ENCODE peak calls at places on chromosomes 3 and 15, in five cellular contexts. W is SK-N-SH, Z is HCT116, S is HepG2, K is K562. M is an unnamed sample.

GRCh38 chr3:27141668-27142067 is 227.5 kb downstream of the NEK10 start:
- DNase-seq in S (no peak), K (no peak), W (no peak), Z (peak), M (no peak)

GRCh38 chr3:146277953-146278631 is 27.2 kb upstream of the PLSCR4 start:
- DNase-seq in S (peak), Z (no peak), K (no peak), W (no peak), M (no peak)

GRCh38 chr3:120506828-120507774 is 56.3 kb upstream of the FSTL1 start:
- DNase-seq in Z (peak), S (peak), K (peak), W (peak), M (no peak)

GRCh38 chr3:45035441-45036301 is 9.6 kb downstream of the CLEC3B start:
- DNase-seq in W (peak), K (no peak), Z (no peak), S (no peak), M (no peak)

GRCh38 chr15:48963524-48964113 is at the start of gene SHC4:
- DNase-seq in S (peak), W (peak), K (peak), Z (no peak), M (no peak)

GRCh38 chr3:149547954-149548728 is 73.6 kb downstream of the TM4SF4 start:
- DNase-seq in S (peak), K (no peak), W (no peak), Z (no peak), M (no peak)

GRCh38 chr3:126870608-126871210 is 112.2 kb upstream of the PLXNA1 start:
- DNase-seq in K (no peak), W (no peak), S (no peak), Z (no peak), M (no peak)

GRCh38 chr3:85077018-85077417 is 118.2 kb downstream of the CADM2 start:
- DNase-seq in K (no peak), W (no peak), S (no peak), Z (no peak), M (no peak)

GRCh38 chr15:100642950-100643338 is 40.6 kb downstream of the ASB7 start:
- DNase-seq in K (no peak), W (no peak), S (no peak), Z (no peak), M (no peak)

GRCh38 chr3:126159476-126159875 is 20.9 kb downstream of the ALDH1L1 start:
- DNase-seq in Z (no peak), S (no peak), W (no peak), K (no peak), M (no peak)

GRCh38 chr3:1404270-1404669 is 311.4 kb downstream of the CNTN6 start:
- DNase-seq in W (no peak), S (no peak), Z (no peak), K (no peak), M (no peak)

GRCh38 chr15:67915374-67916050 is 75.7 kb upstream of the RNU6-1 start:
- DNase-seq in K (no peak), W (no peak), S (peak), Z (no peak), M (no peak)

GRCh38 chr15:58285212-58285920 is 146.4 kb upstream of the LIPC start:
- DNase-seq in K (no peak), S (peak), W (no peak), Z (no peak), M (no peak)

GRCh38 chr3:187022403-187023029 is 92.2 kb downstream of the ST6GAL1 start:
- DNase-seq in S (no peak), W (no peak), K (peak), Z (no peak), M (no peak)

DNA sequence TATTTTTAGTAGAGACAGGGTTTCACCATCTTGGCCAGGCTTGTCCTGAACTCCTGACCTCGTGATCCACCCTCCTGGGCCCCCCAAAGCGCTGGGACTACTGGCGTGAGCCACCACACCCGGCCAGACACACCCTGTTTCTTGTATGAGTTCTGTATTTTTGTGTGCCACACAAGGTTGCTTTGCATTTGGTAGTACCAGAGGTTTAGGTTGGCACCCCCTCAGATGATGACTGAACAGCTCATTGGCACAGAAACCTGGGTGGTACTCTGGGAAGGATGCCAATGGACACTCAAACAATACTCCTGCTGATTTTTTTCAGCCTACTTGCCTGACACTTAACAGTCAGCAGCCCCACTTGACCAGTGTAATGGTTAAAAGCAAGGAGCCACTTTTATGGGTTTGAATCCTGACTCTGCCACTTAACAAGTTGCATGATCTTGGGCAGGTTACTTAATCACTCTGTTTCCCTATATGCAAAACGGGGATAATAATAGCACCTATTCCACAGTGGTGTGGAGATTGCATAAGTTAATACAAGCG is 39.2 kb upstream of the BCL2A1 start:
- DNase-seq in S (no peak), W (no peak), K (no peak), Z (no peak), M (no peak)
- TF ChIP-seq ZBTB33 in S (no peak), W (no peak), K (no peak), Z (no peak), M (no peak)

GRCh38 chr15:69593981-69594966 is 141.7 kb downstream of the RPLP1 start:
- DNase-seq in Z (no peak), S (peak), K (no peak), W (no peak), M (no peak)
- TF ChIP-seq ZBTB33 in Z (no peak), S (peak), K (no peak), W (no peak), M (no peak)

GRCh38 chr15:95832655-95833054 is 497.8 kb upstream of the NR2F2 start:
- DNase-seq in S (no peak), W (no peak), K (no peak), Z (no peak), M (no peak)
- TF ChIP-seq ZBTB33 in S (no peak), W (no peak), K (no peak), Z (no peak), M (no peak)

GRCh38 chr3:143339451-143339850 is 219.9 kb downstream of the CHST2 start:
- DNase-seq in Z (no peak), K (no peak), S (no peak), W (no peak), M (no peak)

GRCh38 chr3:143334231-143334630 is 214.7 kb downstream of the CHST2 start:
- DNase-seq in S (no peak), W (no peak), K (no peak), Z (no peak), M (no peak)

GRCh38 chr3:143333367-143333766 is 213.8 kb downstream of the CHST2 start:
- DNase-seq in Z (no peak), W (no peak), S (no peak), K (no peak), M (no peak)

GRCh38 chr3:143332046-143332445 is 212.5 kb downstream of the CHST2 start:
- DNase-seq in W (no peak), S (no peak), K (no peak), Z (no peak), M (no peak)

GRCh38 chr3:143337387-143337786 is 217.8 kb downstream of the CHST2 start:
- DNase-seq in Z (no peak), W (no peak), K (no peak), S (no peak), M (no peak)
- TF ChIP-seq ZBTB33 in Z (no peak), W (no peak), K (no peak), S (no peak), M (no peak)

DNA sequence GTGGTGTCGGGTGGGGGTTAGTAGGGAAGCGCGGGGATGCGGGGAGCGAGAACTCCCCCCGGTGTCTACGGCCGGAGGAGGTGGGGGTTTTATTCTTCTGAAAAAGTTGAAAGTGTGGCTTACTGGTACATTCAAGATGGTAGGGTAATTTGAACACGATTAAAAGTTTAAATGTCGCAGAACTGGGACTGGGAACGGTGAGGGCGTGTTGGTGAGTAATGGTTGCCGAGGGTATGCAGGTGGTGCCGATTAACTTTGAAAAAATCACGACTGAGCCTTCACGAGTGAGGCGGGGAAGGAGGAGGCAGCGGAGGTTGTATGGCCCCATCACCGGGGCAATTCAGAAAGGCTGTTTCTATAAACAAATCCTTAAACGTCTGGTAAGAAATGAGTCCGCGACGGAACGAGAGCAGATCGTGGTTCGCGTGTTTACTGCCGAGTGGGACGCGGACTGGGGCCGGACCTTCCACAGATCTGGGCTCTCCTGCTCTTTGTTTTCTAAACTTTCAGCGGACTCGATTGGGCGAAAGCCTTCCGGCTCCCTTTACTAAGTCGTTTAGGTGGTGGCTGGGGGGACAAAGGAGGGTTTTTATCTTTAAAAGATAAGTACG is 2.6 kb downstream of the IGF1R start:
- DNase-seq in S (no peak), K (no peak), W (no peak), Z (no peak), M (no peak)
- TF ChIP-seq ZBTB33 in S (no peak), K (no peak), W (no peak), Z (no peak), M (no peak)